ENCODE peak calls at places on chromosomes 4 and X, in nine cellular contexts. U is GDM1; D is kidney glomerular epithelial cell; K is fibroblast of mammary gland; W is DMS153; S is Ammon's horn; G is central memory CD8-positive, alpha-beta T cell; E is SK-N-SH; H is upper lobe of right lung. B is an unnamed sample.

GRCh38 chrX:151736685-151737084 is 2.1 kb downstream of the CNGA2 start:
- DNase-seq in U (no peak), D (no peak), K (no peak), W (no peak), S (no peak), G (no peak), E (no peak), H (no peak), B (no peak)

GRCh38 chr4:151806511-151806927 is 45.7 kb upstream of the GATB start:
- DNase-seq in U (no peak), D (peak), K (peak), W (no peak), S (no peak), G (no peak), E (no peak), H (no peak), B (no peak)

GRCh38 chr4:1240721-1241465 is 8.0 kb downstream of the CTBP1 start:
- DNase-seq in U (no peak), D (no peak), K (no peak), W (no peak), S (no peak), G (no peak), E (peak), H (peak), B (no peak)

GRCh38 chr4:142614621-142615323 is 231.3 kb downstream of the INPP4B start:
- DNase-seq in U (no peak), D (no peak), K (peak), W (no peak), S (no peak), G (no peak), E (no peak), H (no peak), B (no peak)

GRCh38 chrX:153984351-153985178 is 12.0 kb downstream of the TMEM187 start:
- DNase-seq in U (no peak), D (no peak), K (no peak), W (no peak), S (no peak), G (no peak), E (no peak), H (no peak), B (no peak)

GRCh38 chrX:44431206-44431605 is 87.7 kb upstream of the EFHC2 start:
- DNase-seq in U (no peak), D (peak), K (peak), W (no peak), S (no peak), G (no peak), E (no peak), H (no peak), B (no peak)

GRCh38 chrX:386768-387575 is at the start of gene PPP2R3B:
- DNase-seq in U (no peak), D (no peak), K (peak), W (no peak), S (peak), G (peak), E (peak), H (peak), B (peak)

GRCh38 chr4:184503869-184504300 is 29.5 kb upstream of the IRF2 start:
- DNase-seq in U (peak), D (no peak), K (peak), W (no peak), S (peak), G (no peak), E (no peak), H (no peak), B (no peak)

GRCh38 chr4:146567396-146567795 is 45.7 kb upstream of the SLC10A7 start:
- DNase-seq in U (no peak), D (no peak), K (peak), W (no peak), S (no peak), G (no peak), E (no peak), H (no peak), B (no peak)

GRCh38 chr4:76659103-76659490 is 224.1 kb downstream of the SHROOM3 start:
- DNase-seq in U (no peak), D (no peak), K (peak), W (no peak), S (no peak), G (no peak), E (no peak), H (no peak), B (no peak)

GRCh38 chr4:84800256-84800655 is 166.2 kb downstream of the WDFY3 start:
- DNase-seq in U (no peak), D (no peak), K (peak), W (no peak), S (no peak), G (no peak), E (no peak), H (no peak), B (no peak)

GRCh38 chrX:74160816-74161215 is 143.2 kb upstream of the ZCCHC13 start:
- DNase-seq in U (no peak), D (no peak), K (no peak), W (no peak), S (no peak), G (no peak), E (no peak), H (no peak), B (no peak)